ENCODE peak calls at places on chromosomes 3 and 15, in four cellular contexts. S is HepG2, L is K562, J is GM12891. Z is an unnamed sample.

GRCh38 chr3:33166095-33166494 is 52.3 kb downstream of the CRTAP start:
- DNase-seq in S (no peak), L (no peak), J (no peak), Z (no peak)

GRCh38 chr15:45107941-45108630 is 5.9 kb downstream of the DUOX2 start:
- DNase-seq in S (no peak), L (no peak), J (no peak), Z (no peak)

GRCh38 chr3:80677796-80678195 is 910.0 kb upstream of the ROBO1 start:
- DNase-seq in S (no peak), L (no peak), J (no peak), Z (no peak)

GRCh38 chr3:105505167-105505566 is 138.5 kb downstream of the ALCAM start:
- DNase-seq in S (no peak), L (no peak), J (no peak), Z (no peak)

GRCh38 chr3:166052440-166052839 is 215.2 kb upstream of the BCHE start:
- DNase-seq in S (peak), L (no peak), J (no peak), Z (no peak)

GRCh38 chr3:56347219-56347871 is 120.9 kb downstream of the ERC2 start:
- DNase-seq in S (no peak), L (peak), J (no peak), Z (no peak)

GRCh38 chr15:101028772-101029438 is 109.7 kb downstream of the LRRK1 start:
- DNase-seq in S (no peak), L (no peak), J (no peak), Z (no peak)

GRCh38 chr15:48515497-48515896 is 130.0 kb downstream of the FBN1 start:
- DNase-seq in S (no peak), L (no peak), J (no peak), Z (no peak)

GRCh38 chr15:77059761-77060345 is 11.1 kb downstream of the TSPAN3 start:
- DNase-seq in S (no peak), L (no peak), J (no peak), Z (no peak)

GRCh38 chr3:174397848-174398247 is 461.3 kb upstream of the NAALADL2 start:
- DNase-seq in S (peak), L (no peak), J (no peak), Z (no peak)

GRCh38 chr3:180926526-180926925 is 14.1 kb downstream of the FXR1 start:
- DNase-seq in S (no peak), L (no peak), J (no peak), Z (no peak)

GRCh38 chr3:18556503-18556902 is 131.4 kb upstream of the SATB1 start:
- DNase-seq in S (no peak), L (no peak), J (no peak), Z (no peak)

GRCh38 chr15:49978171-49978570 is 140.9 kb downstream of the ATP8B4 start:
- DNase-seq in S (no peak), L (no peak), J (no peak), Z (no peak)

GRCh38 chr3:37990527-37990926 is at the start of gene VILL:
- DNase-seq in S (no peak), L (no peak), J (no peak), Z (no peak)

GRCh38 chr3:170295586-170295985 is 61.9 kb upstream of the SKIL start:
- DNase-seq in S (no peak), L (no peak), J (no peak), Z (no peak)

GRCh38 chr3:13657660-13658435 is 108.9 kb downstream of the FBLN2 start:
- DNase-seq in S (no peak), L (peak), J (peak), Z (peak)

GRCh38 chr3:158683216-158683975 is 10.9 kb upstream of the LXN start:
- DNase-seq in S (no peak), L (no peak), J (no peak), Z (no peak)

GRCh38 chr3:48565591-48566400 is 2.2 kb upstream of the UCN2 start:
- DNase-seq in S (no peak), L (no peak), J (no peak), Z (no peak)

GRCh38 chr3:179599531-179599930 is 4.9 kb downstream of the MRPL47 start:
- DNase-seq in S (no peak), L (no peak), J (no peak), Z (no peak)

GRCh38 chr15:89664951-89665350 is 9.7 kb upstream of the KIF7 start:
- DNase-seq in S (no peak), L (no peak), J (no peak), Z (no peak)

GRCh38 chr3:115252679-115253078 is 105.6 kb upstream of the ZBTB20 start:
- DNase-seq in S (no peak), L (no peak), J (no peak), Z (no peak)

GRCh38 chr3:151835751-151836550 is 22.0 kb downstream of the AADAC start:
- DNase-seq in S (no peak), L (no peak), J (no peak), Z (no peak)

GRCh38 chr15:65993762-65994161 is 124.5 kb downstream of the RAB11A start:
- DNase-seq in S (no peak), L (no peak), J (no peak), Z (no peak)

GRCh38 chr15:65990298-65990981 is 121.1 kb downstream of the RAB11A start:
- DNase-seq in S (no peak), L (no peak), J (no peak), Z (no peak)

GRCh38 chr15:65994832-65995231 is 125.5 kb downstream of the RAB11A start:
- DNase-seq in S (no peak), L (no peak), J (no peak), Z (no peak)

GRCh38 chr15:65993226-65993625 is 123.9 kb downstream of the RAB11A start:
- DNase-seq in S (no peak), L (no peak), J (no peak), Z (no peak)

DNA sequence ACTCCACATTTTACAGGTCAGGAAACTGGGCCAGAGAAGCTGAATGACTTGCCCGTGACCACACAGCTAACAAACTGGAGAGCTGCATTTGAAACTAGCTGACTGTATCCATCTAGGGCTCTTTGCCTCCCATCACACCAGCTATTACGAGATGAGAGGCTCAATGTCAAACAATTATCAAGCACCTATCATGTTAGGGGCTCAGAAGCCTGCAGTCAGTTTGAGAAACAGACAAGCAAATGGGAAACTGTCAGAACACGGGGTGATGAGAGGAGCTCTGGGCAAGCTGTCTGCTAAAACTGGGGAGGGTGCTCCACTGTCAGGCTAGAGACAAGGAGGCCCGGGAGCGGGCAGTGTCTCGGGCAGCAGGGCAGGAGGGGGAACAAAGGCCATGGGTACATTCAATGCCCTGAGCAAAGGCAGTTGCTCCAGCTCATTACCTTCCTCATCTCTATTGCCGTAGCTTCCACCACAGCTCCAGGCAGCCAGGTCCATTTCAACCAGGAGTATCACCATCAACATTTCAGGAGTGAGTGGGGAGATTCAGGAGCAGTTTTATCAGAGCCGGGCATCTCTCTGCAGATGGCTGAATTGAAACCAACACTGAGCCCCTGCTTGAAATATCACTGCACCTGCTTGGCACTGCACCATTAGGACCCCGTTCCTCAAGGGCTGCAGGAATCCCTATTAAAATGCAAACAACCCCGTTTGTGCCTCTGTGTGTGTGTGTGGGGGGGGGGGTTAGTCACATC is 122.6 kb downstream of the RAB11A start:
- DNase-seq in S (no peak), L (no peak), J (no peak), Z (no peak)
- TF ChIP-seq POLR2AphosphoS5 in S (no peak), L (no peak), J (no peak), Z (no peak)

DNA sequence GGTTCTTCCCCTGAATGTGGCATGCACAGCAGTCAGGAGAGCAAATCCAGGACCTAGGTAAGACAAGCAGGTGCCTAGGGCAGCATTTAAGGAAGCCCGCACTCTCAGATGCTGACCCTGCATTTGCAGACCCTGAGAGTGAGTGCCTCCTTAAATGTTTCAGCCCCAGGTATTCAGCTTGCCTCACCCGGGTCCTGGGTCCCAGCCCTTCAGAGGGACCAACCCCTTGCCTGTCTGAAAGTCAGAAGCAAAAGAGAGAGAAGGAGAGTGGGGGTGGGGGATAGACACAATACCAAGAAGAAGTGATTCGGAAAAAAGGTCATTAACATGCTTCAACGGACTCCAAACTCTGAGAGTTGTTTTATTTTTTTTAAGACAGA is 75.0 kb downstream of the MEGF11 start:
- DNase-seq in S (no peak), L (no peak), J (no peak), Z (no peak)
- TF ChIP-seq TAF1 in S (no peak), L (no peak), J (no peak), Z (no peak)

GRCh38 chr3:156772588-156773206 is 53.5 kb upstream of the LEKR1 start:
- DNase-seq in S (no peak), L (no peak), J (no peak), Z (no peak)
- TF ChIP-seq POLR2A in S (no peak), L (no peak), J (no peak), Z (no peak)

GRCh38 chr15:92617197-92618037 is 38.2 kb downstream of the FAM174B start:
- DNase-seq in S (peak), L (peak), J (no peak), Z (no peak)
- TF ChIP-seq POLR2AphosphoS5 in S (no peak), L (peak), J (no peak), Z (no peak)

GRCh38 chr3:162538466-162538865 is 1041.9 kb downstream of the OTOL1 start:
- DNase-seq in S (no peak), L (no peak), J (no peak), Z (no peak)

GRCh38 chr3:162534431-162534830 is 1037.8 kb downstream of the OTOL1 start:
- DNase-seq in S (no peak), L (no peak), J (no peak), Z (no peak)

GRCh38 chr3:162540421-162540820 is 1043.8 kb downstream of the OTOL1 start:
- DNase-seq in S (no peak), L (no peak), J (no peak), Z (no peak)

GRCh38 chr3:162541923-162542322 is 1045.3 kb downstream of the OTOL1 start:
- DNase-seq in S (no peak), L (no peak), J (no peak), Z (no peak)

GRCh38 chr3:162538906-162539305 is 1042.3 kb downstream of the OTOL1 start:
- DNase-seq in S (no peak), L (no peak), J (no peak), Z (no peak)
- TF ChIP-seq TAF1 in S (no peak), L (no peak), J (no peak), Z (no peak)

GRCh38 chr15:40345867-40346578 is 4.8 kb upstream of the PHGR1 start:
- DNase-seq in S (no peak), L (no peak), J (no peak), Z (no peak)
- TF ChIP-seq POLR2A in S (no peak), L (no peak), J (no peak), Z (no peak)

GRCh38 chr15:68301300-68301699 is 23.8 kb downstream of the FEM1B start:
- DNase-seq in S (no peak), L (no peak), J (no peak), Z (no peak)

GRCh38 chr15:68298336-68298735 is 20.8 kb downstream of the FEM1B start:
- DNase-seq in S (no peak), L (no peak), J (no peak), Z (no peak)

GRCh38 chr15:68299436-68299835 is 21.9 kb downstream of the FEM1B start:
- DNase-seq in S (no peak), L (no peak), J (no peak), Z (no peak)

GRCh38 chr15:68300115-68300940 is 22.8 kb downstream of the FEM1B start:
- DNase-seq in S (peak), L (no peak), J (no peak), Z (no peak)

DNA sequence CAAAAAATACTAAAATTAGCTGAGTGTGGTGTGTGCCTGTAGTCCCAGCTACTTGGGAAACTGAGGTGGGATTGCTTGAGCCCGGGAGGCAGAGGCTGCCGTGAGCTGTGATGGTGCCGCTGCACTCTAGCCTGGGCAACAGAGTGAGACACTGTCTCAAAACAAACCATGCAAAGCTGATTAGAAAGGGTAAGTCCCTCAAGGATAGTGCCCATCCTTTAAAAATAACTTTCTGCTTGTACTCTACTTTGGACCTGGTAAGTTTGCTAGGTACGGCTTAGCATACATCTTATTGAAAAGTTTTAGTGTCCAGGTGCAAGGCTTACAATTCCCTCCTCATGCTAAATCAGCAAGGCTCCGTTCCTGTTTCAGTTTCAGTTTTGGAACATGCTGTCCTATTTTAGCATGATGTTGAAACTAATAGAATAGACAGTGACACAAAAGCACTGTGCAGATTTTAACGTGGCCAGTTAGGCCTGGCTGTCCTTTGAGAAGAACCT is 21.4 kb downstream of the FEM1B start:
- DNase-seq in S (no peak), L (no peak), J (no peak), Z (no peak)
- TF ChIP-seq POLR2AphosphoS5 in S (no peak), L (no peak), J (peak), Z (no peak)

GRCh38 chr3:46947545-46947899 is 29.0 kb downstream of the CCDC12 start:
- DNase-seq in S (no peak), L (no peak), J (no peak), Z (no peak)

GRCh38 chr3:46947981-46948791 is 28.4 kb downstream of the CCDC12 start:
- DNase-seq in S (peak), L (peak), J (no peak), Z (no peak)

GRCh38 chr3:46950661-46951241 is 25.8 kb downstream of the CCDC12 start:
- DNase-seq in S (no peak), L (no peak), J (no peak), Z (no peak)

GRCh38 chr3:46950177-46950576 is 26.4 kb downstream of the CCDC12 start:
- DNase-seq in S (no peak), L (no peak), J (no peak), Z (no peak)

DNA sequence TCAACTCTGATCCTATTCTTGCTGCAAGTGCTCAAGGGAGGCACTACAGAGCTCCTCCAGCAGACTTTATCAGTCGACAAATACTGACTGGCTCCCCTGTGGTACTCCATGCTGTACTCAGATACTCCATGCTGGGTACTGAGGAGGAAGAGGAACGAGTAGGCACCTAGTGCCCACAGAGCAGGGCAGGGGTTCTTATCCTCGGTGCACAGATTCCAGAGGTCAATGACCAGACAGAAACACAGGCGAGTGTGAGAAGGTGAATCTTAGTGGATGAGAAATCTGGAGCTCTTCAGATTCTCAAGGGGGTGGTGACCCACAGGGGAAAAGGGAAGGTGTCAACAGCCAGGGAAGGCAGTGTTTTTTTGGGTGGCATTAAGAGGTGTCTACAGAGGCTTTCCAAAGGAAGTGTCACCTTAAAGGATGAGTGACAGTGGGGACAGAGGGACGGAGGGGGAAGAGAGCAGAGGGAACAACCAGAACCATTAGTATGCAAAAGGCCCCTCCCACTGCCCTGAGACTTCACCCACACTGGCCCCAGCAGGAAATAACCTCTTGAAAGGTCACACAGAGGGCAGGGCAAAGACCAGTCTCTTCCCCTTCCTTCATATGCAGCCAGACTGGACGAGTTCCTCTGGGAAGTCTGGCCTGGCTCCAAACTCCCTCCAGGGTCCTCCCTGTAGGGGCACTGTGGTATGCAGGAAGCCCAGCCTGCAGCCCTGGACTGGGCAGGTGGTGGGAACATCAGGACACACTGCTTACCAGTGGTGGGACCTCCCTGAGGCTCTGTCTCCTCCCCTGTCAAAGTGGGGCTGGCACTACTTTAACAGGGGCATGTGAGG is 27.5 kb downstream of the CCDC12 start:
- DNase-seq in S (peak), L (peak), J (no peak), Z (no peak)
- TF ChIP-seq TAF1 in S (no peak), L (no peak), J (no peak), Z (no peak)